ENCODE peak calls at places on chromosomes 5 and 9, in ten cellular contexts. F is body of pancreas, R is H7, P is cardiac fibroblast, B is aorta, K is mesendoderm, C is IMR-90, X is colonic mucosa, M is choroid plexus epithelial cell, N is HFF-Myc. Z is an unnamed sample.

GRCh38 chr5:96209829-96210228 is 223.2 kb downstream of the PCSK1 start:
- DNase-seq in M (peak; percentile 66), X (no peak), K (no peak), B (no peak), C (peak; percentile 90), F (no peak), P (peak; percentile 93), R (no peak), N (no peak), Z (peak; percentile 87)

GRCh38 chr9:134461436-134461982 is 135.3 kb downstream of the RXRA start:
- DNase-seq in P (peak; percentile 56), R (no peak), B (peak; percentile 43), F (no peak), N (no peak), X (no peak), C (no peak), K (no peak), M (no peak), Z (no peak)

GRCh38 chr5:93622240-93622885 is 39.3 kb downstream of the NR2F1 start:
- DNase-seq in F (no peak), K (peak; percentile 92), M (peak; percentile 87), X (no peak), B (no peak), R (peak; percentile 22), N (no peak), P (peak; percentile 84), C (peak; percentile 77), Z (peak; percentile 64)

GRCh38 chr5:99686538-99686937 is 757.7 kb upstream of the CHD1 start:
- DNase-seq in M (no peak), P (no peak), C (no peak), K (no peak), R (no peak), F (no peak), N (no peak), B (no peak), X (no peak), Z (no peak)

GRCh38 chr5:54624671-54625583 is 107.4 kb downstream of the SNX18 start:
- DNase-seq in C (peak; percentile 77), N (no peak), K (no peak), R (no peak), F (no peak), X (no peak), P (peak; percentile 78), M (peak; percentile 75), B (no peak), Z (no peak)

GRCh38 chr5:93705896-93706295 is 35.5 kb downstream of the POU5F2 start:
- DNase-seq in C (peak; percentile 57), P (peak; percentile 56), M (peak; percentile 16), N (peak; percentile 19), X (no peak), B (no peak), F (no peak), R (no peak), K (no peak), Z (no peak)

GRCh38 chr5:177471610-177472356 is 1.7 kb downstream of the DBN1 start:
- DNase-seq in M (peak; percentile 58), R (no peak), X (no peak), N (no peak), B (no peak), K (no peak), F (no peak), P (peak; percentile 85), C (peak; percentile 65), Z (peak; percentile 68)

GRCh38 chr5:126594077-126594476 is 942 bp downstream of the ALDH7A1 start:
- DNase-seq in C (peak; percentile 17), X (no peak), B (no peak), P (peak; percentile 24), R (peak; percentile 22), M (peak; percentile 15), F (no peak), K (peak; percentile 51), N (no peak), Z (no peak)

GRCh38 chr9:33103381-33104110 is 27.1 kb upstream of the SMU1 start:
- DNase-seq in P (peak; percentile 48), K (no peak), C (no peak), N (no peak), R (no peak), F (no peak), M (no peak), X (no peak), B (no peak), Z (no peak)

GRCh38 chr5:96657068-96657467 is 5.1 kb upstream of the CAST start:
- DNase-seq in P (peak; percentile 95), B (no peak), N (peak; percentile 90), M (peak; percentile 92), K (no peak), C (peak; percentile 94), X (peak; percentile 70), R (no peak), F (no peak), Z (peak; percentile 95)

DNA sequence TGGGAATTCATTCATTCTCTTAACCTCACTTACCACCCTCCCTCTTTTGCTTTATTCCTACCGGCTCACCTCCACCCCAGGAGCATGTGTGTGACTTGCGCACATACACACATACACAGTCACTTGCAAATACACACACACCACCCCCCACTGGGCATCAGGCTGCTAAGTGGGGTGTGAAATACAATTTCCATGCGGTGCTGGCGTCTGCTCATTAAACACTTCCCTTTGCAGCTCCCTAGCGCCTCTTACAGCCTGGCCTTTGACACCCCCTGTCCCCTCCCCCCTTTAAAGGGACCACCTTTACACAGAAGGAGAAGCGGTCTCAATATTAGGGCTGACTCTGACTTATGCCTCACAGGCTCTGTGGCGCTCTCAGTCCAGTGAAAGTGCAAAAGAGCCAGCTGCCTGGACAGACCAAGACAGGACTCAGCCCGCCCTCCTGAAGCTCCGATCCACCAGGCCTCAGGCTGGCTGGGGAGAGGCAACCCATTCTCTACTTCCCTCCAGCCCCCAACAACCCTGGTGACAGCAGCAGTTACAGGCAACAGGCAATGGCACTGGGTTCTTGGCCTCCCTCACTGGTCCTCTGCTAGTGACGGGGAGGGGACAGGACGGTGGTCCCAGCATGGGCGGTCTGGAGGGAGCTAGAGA is 12.2 kb downstream of the ENHO start:
- DNase-seq in K (peak; percentile 43), X (no peak), F (no peak), M (no peak), N (no peak), R (no peak), P (no peak), C (no peak), B (no peak), Z (no peak)
- H3K4me3 ChIP-seq in K (no peak overlapping the region), X (no peak overlapping the region), F (no peak overlapping the region), M (no peak overlapping the region), N (no peak overlapping the region), R (no peak overlapping the region), P (no peak overlapping the region), C (no peak overlapping the region), B (no peak overlapping the region), Z (no peak overlapping the region)

GRCh38 chr9:93298498-93299417 is 114.8 kb downstream of the WNK2 start:
- DNase-seq in X (peak; percentile 73), K (no peak), B (no peak), N (no peak), R (peak; percentile 51), C (no peak), P (no peak), M (no peak), F (no peak), Z (no peak)

GRCh38 chr9:93301291-93301811 is 117.4 kb downstream of the WNK2 start:
- DNase-seq in K (no peak), F (no peak), M (no peak), C (no peak), B (peak; percentile 40), R (peak; percentile 56), N (no peak), P (no peak), X (peak; percentile 18), Z (no peak)

GRCh38 chr9:93300585-93301081 is 116.7 kb downstream of the WNK2 start:
- DNase-seq in R (peak; percentile 40), B (peak; percentile 25), F (no peak), N (no peak), M (no peak), P (no peak), C (no peak), X (peak; percentile 81), K (no peak), Z (no peak)

GRCh38 chr9:93299418-93300174 is 115.7 kb downstream of the WNK2 start:
- DNase-seq in K (no peak), C (no peak), X (peak; percentile 59), R (peak; percentile 60), B (no peak), P (no peak), F (peak; percentile 53), M (no peak), N (no peak), Z (no peak)

GRCh38 chr9:93300175-93300572 is 116.2 kb downstream of the WNK2 start:
- DNase-seq in K (no peak), X (no peak), C (no peak), R (peak; percentile 42), N (no peak), F (no peak), M (no peak), P (no peak), B (peak; percentile 31), Z (no peak)
- H3K4me3 ChIP-seq in K (no peak overlapping the region), X (no peak overlapping the region), C (no peak overlapping the region), R (no peak overlapping the region), N (no peak overlapping the region), F (no peak overlapping the region), M (no peak overlapping the region), P (no peak overlapping the region), B (no peak overlapping the region), Z (no peak overlapping the region)

GRCh38 chr5:76391014-76391413 is 12.1 kb upstream of the IQGAP2 start:
- DNase-seq in F (no peak), N (no peak), X (no peak), R (no peak), C (no peak), B (no peak), K (no peak), M (no peak), P (no peak), Z (no peak)
- H3K4me3 ChIP-seq in F (no peak overlapping the region), N (no peak overlapping the region), X (no peak overlapping the region), R (no peak overlapping the region), C (no peak overlapping the region), B (no peak overlapping the region), K (no peak overlapping the region), M (no peak overlapping the region), P (no peak overlapping the region), Z (no peak overlapping the region)

GRCh38 chr9:4937436-4937835 is 47.6 kb upstream of the JAK2 start:
- DNase-seq in R (no peak), B (no peak), M (no peak), F (no peak), K (no peak), N (no peak), X (no peak), P (no peak), C (no peak), Z (no peak)

GRCh38 chr9:4934976-4935672 is 49.9 kb upstream of the JAK2 start:
- DNase-seq in F (no peak), M (peak; percentile 6), P (peak; percentile 30), N (no peak), X (no peak), K (no peak), B (no peak), C (no peak), R (no peak), Z (no peak)

GRCh38 chr9:4936277-4936676 is 48.8 kb upstream of the JAK2 start:
- DNase-seq in K (no peak), N (no peak), R (no peak), F (no peak), P (no peak), B (no peak), X (no peak), M (no peak), C (no peak), Z (no peak)

GRCh38 chr9:4939118-4939561 is 45.9 kb upstream of the JAK2 start:
- DNase-seq in R (no peak), K (no peak), M (no peak), X (no peak), N (no peak), F (no peak), C (no peak), P (no peak), B (no peak), Z (no peak)

GRCh38 chr9:4936823-4937222 is 48.2 kb upstream of the JAK2 start:
- DNase-seq in C (no peak), X (no peak), P (no peak), M (no peak), B (no peak), N (no peak), F (no peak), R (no peak), K (no peak), Z (no peak)
- H3K4me3 ChIP-seq in C (no peak overlapping the region), X (no peak overlapping the region), P (no peak overlapping the region), M (no peak overlapping the region), B (no peak overlapping the region), N (no peak overlapping the region), F (no peak overlapping the region), R (no peak overlapping the region), K (no peak overlapping the region), Z (no peak overlapping the region)